ENCODE peak calls at places on chromosome 4, in five cellular contexts. G, E, S, J and R are unnamed samples. For H3K36me3, the result is how much of the 10 kb centered on the place peaks cover.

GRCh38 chr4:123811763-123812390 is 415.3 kb downstream of the SPRY1 start:
- ATAC-seq in G (no peak), E (no peak), S (no peak), J (no peak), R (peak)

GRCh38 chr4:74267998-74268606 is 40.2 kb upstream of the EPGN start:
- ATAC-seq in G (no peak), E (no peak), S (no peak), J (peak), R (no peak)

GRCh38 chr4:64538219-64538618 is 129.0 kb upstream of the TECRL start:
- ATAC-seq in G (peak), E (no peak), S (no peak), J (no peak), R (no peak)

GRCh38 chr4:37902738-37903693 is 12.1 kb downstream of the TBC1D1 start:
- ATAC-seq in G (no peak), E (no peak), S (no peak), J (no peak), R (no peak)

GRCh38 chr4:8915201-8916200 is 43.9 kb upstream of the HMX1 start:
- ATAC-seq in G (no peak), E (no peak), S (no peak), J (no peak), R (no peak)

GRCh38 chr4:153936121-153936520 is 147.2 kb upstream of the SFRP2 start:
- ATAC-seq in G (no peak), E (no peak), S (no peak), J (no peak), R (no peak)

GRCh38 chr4:114649908-114650307 is 51.3 kb downstream of the UGT8 start:
- ATAC-seq in G (no peak), E (no peak), S (no peak), J (no peak), R (no peak)

GRCh38 chr4:137471461-137471860 is 60.8 kb downstream of the PCDH18 start:
- ATAC-seq in G (no peak), E (no peak), S (no peak), J (no peak), R (no peak)

GRCh38 chr4:139564502-139564901 is 8.5 kb upstream of the SETD7 start:
- ATAC-seq in G (no peak), E (no peak), S (no peak), J (no peak), R (no peak)

GRCh38 chr4:89136525-89136924 is 25.2 kb downstream of the TIGD2 start:
- ATAC-seq in G (no peak), E (no peak), S (no peak), J (peak), R (no peak)

GRCh38 chr4:94447754-94448411 is 3.9 kb upstream of the PDLIM5 start:
- ATAC-seq in G (no peak), E (no peak), S (no peak), J (no peak), R (no peak)

GRCh38 chr4:187064033-187064432 is 340.4 kb upstream of the FAT1 start:
- ATAC-seq in G (no peak), E (no peak), S (no peak), J (no peak), R (no peak)

GRCh38 chr4:40887690-40888089 is 137.9 kb downstream of the NSUN7 start:
- ATAC-seq in G (peak), E (peak), S (no peak), J (peak), R (peak)

GRCh38 chr4:110586137-110586850 is 36.6 kb downstream of the PITX2 start:
- ATAC-seq in G (no peak), E (no peak), S (peak), J (peak), R (peak)

GRCh38 chr4:8215001-8215427 is 15.9 kb downstream of the SH3TC1 start:
- ATAC-seq in G (peak), E (peak), S (peak), J (peak), R (peak)

GRCh38 chr4:55574252-55574651 is 17.8 kb downstream of the PDCL2 start:
- ATAC-seq in G (no peak), E (no peak), S (no peak), J (no peak), R (no peak)

GRCh38 chr4:187908079-187908501 is 87.5 kb upstream of the ZFP42 start:
- ATAC-seq in G (no peak), E (no peak), S (no peak), J (peak), R (no peak)

GRCh38 chr4:180116840-180117239 is 2126.4 kb upstream of the TENM3 start:
- ATAC-seq in G (no peak), E (no peak), S (no peak), J (no peak), R (no peak)

GRCh38 chr4:164526916-164527315 is 227.0 kb upstream of the SMIM31 start:
- ATAC-seq in G (no peak), E (no peak), S (no peak), J (no peak), R (no peak)

GRCh38 chr4:151629097-151629783 is 131.6 kb downstream of the GATB start:
- ATAC-seq in G (no peak), E (no peak), S (no peak), J (no peak), R (no peak)

GRCh38 chr4:173014113-173014558 is 154.5 kb upstream of the GALNT7 start:
- ATAC-seq in G (peak), E (no peak), S (no peak), J (peak), R (peak)

GRCh38 chr4:142376204-142376603 is 469.9 kb downstream of the INPP4B start:
- ATAC-seq in G (no peak), E (no peak), S (no peak), J (no peak), R (no peak)

GRCh38 chr4:3514806-3515421 is 17.3 kb downstream of the LRPAP1 start:
- ATAC-seq in G (peak), E (no peak), S (no peak), J (no peak), R (no peak)

GRCh38 chr4:185384877-185385465 is 10.8 kb downstream of the LRP2BP start:
- ATAC-seq in G (peak), E (no peak), S (no peak), J (peak), R (no peak)

GRCh38 chr4:173506780-173507211 is 23.2 kb downstream of the HAND2 start:
- ATAC-seq in G (peak), E (no peak), S (no peak), J (no peak), R (no peak)

GRCh38 chr4:52982246-52982950 is 120.3 kb downstream of the RASL11B start:
- ATAC-seq in G (peak), E (peak), S (peak), J (peak), R (no peak)

GRCh38 chr4:79325436-79325835 is 425 bp downstream of the NAA11 start:
- ATAC-seq in G (no peak), E (no peak), S (no peak), J (no peak), R (no peak)

GRCh38 chr4:71941001-71941400 is 90.8 kb upstream of the NPFFR2 start:
- ATAC-seq in G (no peak), E (no peak), S (no peak), J (no peak), R (no peak)

GRCh38 chr4:120431180-120431579 is 364.5 kb upstream of the MAD2L1 start:
- ATAC-seq in G (no peak), E (no peak), S (no peak), J (no peak), R (no peak)

GRCh38 chr4:188647820-188648380 is 508.7 kb downstream of the TRIML1 start:
- ATAC-seq in G (no peak), E (no peak), S (no peak), J (no peak), R (no peak)

GRCh38 chr4:52550186-52550585 is 108.9 kb downstream of the USP46 start:
- ATAC-seq in G (no peak), E (no peak), S (no peak), J (no peak), R (no peak)

GRCh38 chr4:123892997-123893745 is 496.6 kb downstream of the SPRY1 start:
- ATAC-seq in G (peak), E (peak), S (no peak), J (peak), R (peak)

GRCh38 chr4:184328022-184328736 is 110.5 kb upstream of the ENPP6 start:
- ATAC-seq in G (no peak), E (no peak), S (no peak), J (no peak), R (no peak)

GRCh38 chr4:78599931-78600375 is 48.4 kb downstream of the ANXA3 start:
- ATAC-seq in G (peak), E (no peak), S (no peak), J (no peak), R (no peak)

GRCh38 chr4:8534129-8534528 is 46.1 kb upstream of the GPR78 start:
- ATAC-seq in G (no peak), E (peak), S (no peak), J (peak), R (peak)

GRCh38 chr4:89069481-89069880 is 12.5 kb upstream of the FAM13A start:
- ATAC-seq in G (no peak), E (no peak), S (no peak), J (no peak), R (no peak)

GRCh38 chr4:181030961-181031360 is 1212.2 kb upstream of the TENM3 start:
- ATAC-seq in G (no peak), E (no peak), S (no peak), J (no peak), R (no peak)

GRCh38 chr4:173919196-173919595 is 364.3 kb downstream of the FBXO8 start:
- ATAC-seq in G (no peak), E (no peak), S (no peak), J (peak), R (no peak)

DNA sequence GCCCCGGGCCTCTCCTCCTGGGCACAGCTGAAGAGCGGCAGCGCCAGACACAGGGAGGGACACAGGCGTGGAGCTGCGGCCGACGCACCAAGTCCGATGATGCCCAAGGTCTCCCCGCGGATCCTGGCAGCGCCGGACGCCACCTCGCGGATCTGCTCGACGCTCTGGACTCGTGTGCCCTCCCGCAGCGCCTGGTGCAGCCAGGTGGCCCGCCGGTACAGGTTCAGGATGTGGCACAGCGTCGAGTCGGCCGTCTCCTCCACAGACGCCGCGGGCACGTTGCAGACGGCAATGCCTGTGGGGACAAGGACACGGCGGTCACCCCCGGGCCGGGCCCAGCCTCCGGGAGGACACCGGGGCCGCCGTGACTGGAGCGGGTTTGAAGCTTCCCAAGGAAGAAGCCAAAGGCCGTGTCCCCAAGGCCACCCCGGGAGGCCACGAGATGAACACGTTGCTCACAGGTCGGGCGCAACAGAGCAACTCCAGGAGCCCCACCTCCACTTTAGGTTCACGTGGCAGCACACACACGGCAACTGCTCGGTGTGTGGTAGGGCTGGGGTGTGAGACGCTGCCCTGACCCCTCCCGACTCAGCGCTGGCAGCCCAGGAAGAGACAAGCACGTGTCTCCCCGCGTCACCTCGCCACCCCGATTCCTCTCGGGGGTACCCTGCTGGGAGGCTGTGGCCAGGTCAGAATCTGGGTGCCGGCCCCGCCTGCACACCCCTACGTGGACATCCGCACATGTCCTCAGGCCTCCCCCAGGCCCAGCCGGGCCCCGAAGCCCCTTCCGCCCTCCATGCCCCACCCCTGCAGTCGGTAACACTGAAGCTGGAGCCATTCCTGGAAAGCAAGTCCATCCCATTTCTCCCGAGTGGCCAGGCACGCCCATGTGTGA is 23.4 kb downstream of the CTBP1 start:
- ATAC-seq in G (peak), E (no peak), S (no peak), J (no peak), R (no peak)
- H3K36me3 ChIP-seq in G (under half), E (half or more), S (under half), J (half or more), R (under half)

DNA sequence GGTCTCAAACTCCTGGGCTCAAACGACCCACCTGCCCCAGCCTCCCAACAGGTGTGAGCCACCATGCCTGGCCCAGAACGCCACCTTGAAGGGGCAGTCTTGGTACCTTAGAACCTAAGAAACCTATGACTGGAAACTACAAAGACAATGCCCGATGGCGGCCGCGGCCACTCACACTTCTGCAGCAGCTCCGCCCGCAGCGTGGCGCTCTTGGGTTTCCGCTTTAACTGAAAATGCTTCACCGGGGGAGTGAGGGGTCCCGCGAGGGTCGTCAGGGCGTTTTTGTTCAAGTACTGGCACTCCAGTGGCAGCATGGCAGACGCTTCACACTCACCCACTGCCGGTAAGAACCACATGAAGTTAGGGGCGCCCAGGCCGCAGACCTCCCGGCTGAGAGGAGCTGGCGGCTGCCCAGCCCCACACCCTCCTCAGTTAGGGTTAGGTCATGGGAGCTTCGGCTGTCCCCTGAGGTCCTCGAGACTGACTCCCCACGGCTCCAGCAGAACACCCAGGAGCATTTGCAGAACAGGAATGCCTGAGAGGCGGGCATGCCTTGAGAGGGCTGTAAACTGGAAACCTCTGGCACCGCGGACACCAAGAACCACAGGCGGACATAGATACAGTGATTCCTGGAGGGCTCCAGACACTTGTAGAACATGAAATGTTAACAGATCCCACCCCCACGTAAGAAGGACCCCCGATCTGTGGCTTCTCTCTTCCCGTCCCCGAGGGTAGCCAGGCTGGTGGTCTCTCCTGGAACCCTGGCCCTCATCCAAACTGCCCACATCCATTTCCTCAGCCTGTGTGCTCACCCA is 19.0 kb downstream of the NELFA start:
- ATAC-seq in G (no peak), E (no peak), S (no peak), J (no peak), R (no peak)
- H3K36me3 ChIP-seq in G (under half), E (under half), S (under half), J (under half), R (under half)

GRCh38 chr4:5656415-5656814 is 51.9 kb downstream of the EVC2 start:
- ATAC-seq in G (no peak), E (no peak), S (no peak), J (no peak), R (no peak)
- H3K36me3 ChIP-seq in G (under half), E (under half), S (under half), J (under half), R (under half)

GRCh38 chr4:66300336-66300934 is 630.1 kb upstream of the EPHA5 start:
- ATAC-seq in G (no peak), E (no peak), S (no peak), J (no peak), R (no peak)
- H3K36me3 ChIP-seq in G (under half), E (under half), S (under half), J (under half), R (under half)

GRCh38 chr4:10069065-10069626 is 47.5 kb downstream of the WDR1 start:
- ATAC-seq in G (no peak), E (no peak), S (no peak), J (no peak), R (no peak)

GRCh38 chr4:10061650-10062415 is 40.5 kb upstream of the SLC2A9 start:
- ATAC-seq in G (no peak), E (no peak), S (no peak), J (no peak), R (no peak)

GRCh38 chr4:10063544-10064300 is 42.4 kb upstream of the SLC2A9 start:
- ATAC-seq in G (peak), E (peak), S (peak), J (peak), R (peak)

GRCh38 chr4:10066206-10066605 is 44.9 kb upstream of the SLC2A9 start:
- ATAC-seq in G (no peak), E (no peak), S (no peak), J (no peak), R (no peak)

DNA sequence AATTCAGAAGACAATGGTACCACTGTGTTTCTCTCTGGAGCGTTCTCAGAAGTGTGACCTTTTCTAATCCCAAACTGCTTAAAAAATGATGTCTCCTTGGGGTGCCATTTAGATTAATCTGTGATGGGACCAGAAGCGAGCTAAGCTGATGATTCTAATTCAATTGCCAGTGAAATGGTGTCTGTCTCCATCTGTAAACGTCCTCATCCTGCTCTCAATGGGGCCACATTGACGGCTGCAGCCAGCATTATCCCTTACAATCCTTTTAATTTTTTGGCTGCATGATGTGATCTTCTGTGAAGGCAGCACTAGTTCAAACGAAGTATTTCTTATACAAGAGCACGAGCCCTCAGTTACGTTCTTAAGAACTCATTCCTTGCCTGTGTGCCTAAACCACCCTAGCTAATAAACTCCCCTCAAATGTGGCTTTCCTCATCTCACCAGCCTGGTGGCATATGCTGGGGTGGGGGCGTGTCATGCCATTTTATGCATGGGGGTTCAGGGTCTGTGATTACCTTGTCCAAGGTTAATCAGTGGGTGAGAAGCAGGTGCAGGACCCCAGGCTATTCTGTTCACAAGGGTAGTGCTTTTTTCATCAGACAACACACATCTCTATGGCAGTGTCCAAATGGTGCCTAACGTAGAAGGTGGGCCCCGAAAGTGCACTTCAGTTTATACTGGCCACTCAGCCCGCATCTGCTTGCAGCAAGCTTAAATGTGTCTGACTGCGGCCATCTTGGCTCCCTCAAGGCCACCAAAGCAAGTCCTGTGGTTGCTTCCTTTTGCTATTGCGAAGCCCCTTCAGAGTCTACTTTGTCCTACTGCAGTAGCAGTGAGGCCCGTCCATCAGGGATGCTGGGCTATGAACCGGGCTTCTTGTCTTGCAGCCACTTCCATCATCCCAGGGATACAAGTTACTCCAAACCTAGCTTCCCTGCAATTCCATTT is 45.7 kb upstream of the SLC2A9 start:
- ATAC-seq in G (no peak), E (no peak), S (no peak), J (no peak), R (no peak)
- H3K36me3 ChIP-seq in G (under half), E (under half), S (under half), J (under half), R (under half)

GRCh38 chr4:6845574-6845973 is 63.0 kb downstream of the KIAA0232 start:
- ATAC-seq in G (no peak), E (no peak), S (no peak), J (no peak), R (no peak)
- H3K36me3 ChIP-seq in G (under half), E (under half), S (under half), J (under half), R (under half)

DNA sequence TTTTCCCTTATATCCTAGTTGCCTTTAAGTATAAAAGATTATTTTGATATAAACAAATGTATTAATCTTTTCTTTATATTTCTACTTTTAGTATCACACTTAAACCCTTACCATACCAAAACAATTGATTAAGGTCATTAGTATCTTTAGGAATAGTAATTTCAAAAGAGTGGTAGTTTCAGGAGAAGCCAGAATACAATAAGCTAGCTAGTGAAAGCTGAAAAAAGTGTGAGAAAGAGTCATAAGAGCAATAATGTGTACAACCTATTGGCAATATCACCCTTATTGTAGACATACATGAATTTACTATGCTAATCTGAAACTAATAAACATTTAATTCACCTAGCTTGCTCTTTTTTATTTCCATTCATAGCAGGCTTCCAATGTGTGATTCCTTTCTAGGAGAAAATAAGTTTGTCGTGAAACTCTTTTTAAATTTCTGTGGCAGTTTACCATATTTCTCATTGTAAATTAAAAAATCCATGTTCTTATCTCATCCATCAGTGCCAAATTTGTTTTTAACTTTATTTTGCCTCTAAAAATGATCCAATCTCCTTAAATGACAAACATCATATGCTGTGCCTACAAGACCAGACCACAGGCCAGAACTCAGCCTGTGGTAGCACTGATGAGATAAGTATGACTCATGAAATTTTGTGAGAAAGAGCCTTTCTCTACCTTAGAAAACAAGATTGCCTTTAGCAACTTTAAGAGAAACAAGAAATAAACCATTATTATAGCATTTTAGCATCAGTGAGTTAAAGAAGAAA is 8.1 kb downstream of the NEK1 start:
- ATAC-seq in G (peak), E (no peak), S (no peak), J (peak), R (no peak)
- H3K36me3 ChIP-seq in G (under half), E (under half), S (under half), J (under half), R (under half)